ENCODE peak calls at places on chromosome 22, in four cellular contexts. J is foreskin fibroblast, S is neural progenitor cell, M is mucosa of descending colon. F is an unnamed sample.

GRCh38 chr22:37019309-37020191 is at the start of the genes MPST and TST:
- DNase-seq in S (peak), M (peak), J (peak), F (peak)

GRCh38 chr22:49767355-49768062 is 60.2 kb downstream of the BRD1 start:
- DNase-seq in S (peak), M (peak), J (peak), F (peak)

GRCh38 chr22:50469377-50470305 is 5.2 kb downstream of the SBF1 start:
- DNase-seq in J (peak), M (peak), S (no peak), F (peak)

GRCh38 chr22:45166935-45167334 is 3.2 kb downstream of the NUP50 start:
- DNase-seq in S (no peak), J (no peak), M (no peak), F (no peak)

GRCh38 chr22:44181033-44181911 is 547 bp downstream of the PARVG start:
- DNase-seq in J (no peak), S (no peak), M (peak), F (peak)

GRCh38 chr22:46219650-46220049 is 30.4 kb downstream of the CDPF1 start:
- DNase-seq in M (no peak), S (no peak), J (no peak), F (no peak)

GRCh38 chr22:45550416-45550815 is 47.7 kb downstream of the FBLN1 start:
- DNase-seq in S (no peak), M (no peak), J (no peak), F (no peak)

GRCh38 chr22:46297151-46297819 is 615 bp downstream of the GTSE1 start:
- DNase-seq in S (peak), M (no peak), J (peak), F (peak)

GRCh38 chr22:40654522-40655167 is 18.1 kb upstream of the MRTFA start:
- DNase-seq in M (no peak), J (peak), S (no peak), F (peak)

GRCh38 chr22:32535531-32536190 is 61.0 kb downstream of the FBXO7 start:
- DNase-seq in S (no peak), J (no peak), M (no peak), F (no peak)

GRCh38 chr22:43925433-43926348 is 2.1 kb downstream of the PNPLA3 start:
- DNase-seq in J (no peak), S (peak), M (no peak), F (peak)

GRCh38 chr22:39135092-39135896 is 17.2 kb downstream of the CBX7 start:
- DNase-seq in J (peak), S (peak), M (no peak), F (peak)

GRCh38 chr22:20150381-20151275 is at the start of gene CCDC188:
- DNase-seq in S (no peak), J (no peak), M (no peak), F (no peak)

GRCh38 chr22:39901519-39902146 is 749 bp downstream of the GRAP2 start:
- DNase-seq in J (no peak), M (no peak), S (no peak), F (no peak)

GRCh38 chr22:45535400-45535799 is 32.7 kb downstream of the FBLN1 start:
- DNase-seq in S (no peak), J (no peak), M (no peak), F (no peak)

GRCh38 chr22:37967147-37967546 is 13.6 kb downstream of the POLR2F start:
- DNase-seq in J (no peak), M (no peak), S (no peak), F (no peak)

GRCh38 chr22:32917577-32918375 is 116.3 kb downstream of the TIMP3 start:
- DNase-seq in M (no peak), J (no peak), S (peak), F (no peak)

GRCh38 chr22:45341503-45341902 is 31.8 kb downstream of the FAM118A start:
- DNase-seq in J (no peak), M (no peak), S (no peak), F (no peak)

GRCh38 chr22:38940985-38941384 is 16.4 kb upstream of the APOBEC3A start:
- DNase-seq in J (no peak), M (no peak), S (no peak), F (no peak)

GRCh38 chr22:24141586-24141985 is 39.7 kb upstream of the SUSD2 start:
- DNase-seq in S (no peak), J (peak), M (no peak), F (no peak)

GRCh38 chr22:50530280-50530856 is 556 bp upstream of the TYMP start:
- DNase-seq in S (peak), M (peak), J (peak), F (no peak)

GRCh38 chr22:45200230-45200629 is 36.5 kb downstream of the NUP50 start:
- DNase-seq in M (no peak), J (no peak), S (no peak), F (no peak)

GRCh38 chr22:39173050-39173706 is 20.7 kb upstream of the CBX7 start:
- DNase-seq in J (no peak), M (no peak), S (no peak), F (no peak)

GRCh38 chr22:47918276-47918928 is 1156.0 kb downstream of the TBC1D22A start:
- DNase-seq in J (no peak), M (no peak), S (no peak), F (no peak)

GRCh38 chr22:31229402-31230140 is 17.5 kb downstream of the LIMK2 start:
- DNase-seq in J (no peak), M (no peak), S (peak), F (peak)

GRCh38 chr22:19121631-19122142 is 525 bp downstream of the DGCR2 start:
- DNase-seq in S (peak), M (peak), J (no peak), F (peak)

DNA sequence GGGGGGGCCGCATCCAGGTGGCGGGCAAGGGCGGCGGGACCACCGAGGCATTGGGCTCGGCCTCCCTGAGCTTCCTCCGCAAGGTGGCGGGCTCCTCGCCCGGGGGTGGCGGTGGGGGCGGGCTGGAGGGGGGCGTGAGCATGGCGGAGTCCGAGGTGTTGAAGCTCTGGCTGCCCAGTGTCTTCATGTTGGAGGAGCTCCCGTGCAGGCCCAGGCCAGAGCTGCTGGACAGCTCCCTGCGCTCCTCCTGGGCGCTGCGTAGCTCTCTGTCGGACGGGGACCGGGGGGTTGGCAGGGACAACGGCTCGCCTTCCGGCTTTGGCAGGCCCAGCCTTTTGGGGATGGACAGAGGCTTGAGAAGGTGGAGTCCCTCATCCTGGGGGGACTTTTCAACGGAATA is 43.9 kb upstream of the BID start:
- DNase-seq in M (no peak), S (peak), J (no peak), F (no peak)
- H3K4me3 ChIP-seq in M (no peak), S (no peak), J (no peak), F (no peak)

GRCh38 chr22:28594784-28595324 is 84.8 kb downstream of the TTC28 start:
- DNase-seq in J (peak), M (no peak), S (peak), F (peak)
- TF ChIP-seq CTCF in J (peak), M (peak), S (peak), F (peak)

DNA sequence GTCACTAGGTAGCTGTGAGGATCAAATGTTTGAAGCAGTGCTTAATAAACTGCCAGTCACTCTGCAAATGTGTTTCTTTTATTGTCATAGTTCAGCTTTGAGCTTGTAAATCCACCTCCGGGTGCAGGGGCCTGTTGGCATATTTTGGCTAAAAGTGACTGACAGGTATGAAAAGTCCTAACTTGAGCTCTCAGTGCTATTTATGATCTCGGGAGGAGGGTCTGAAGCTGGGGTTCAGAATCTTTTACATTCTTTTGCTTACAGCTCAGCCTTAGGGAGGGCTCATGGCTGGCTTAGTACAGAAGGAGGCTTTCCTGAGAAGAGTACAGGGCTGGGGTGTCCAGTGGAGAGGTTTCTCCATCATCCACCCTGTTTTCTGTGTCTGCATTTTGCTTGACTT is 1.5 kb downstream of the ASPHD2 start:
- DNase-seq in S (no peak), J (no peak), M (no peak), F (no peak)
- H3K4me3 ChIP-seq in S (peak), J (no peak), M (no peak), F (no peak)

GRCh38 chr22:30178180-30179126 is 68.1 kb downstream of the LIF start:
- DNase-seq in J (no peak), S (peak), M (no peak), F (peak)
- TF ChIP-seq CTCF in J (no peak), S (no peak), M (no peak), F (no peak)

GRCh38 chr22:41910599-41911291 is 4.1 kb downstream of the SHISA8 start:
- DNase-seq in M (no peak), S (peak), J (peak), F (no peak)
- H3K4me3 ChIP-seq in M (no peak), S (peak), J (peak), F (peak)

DNA sequence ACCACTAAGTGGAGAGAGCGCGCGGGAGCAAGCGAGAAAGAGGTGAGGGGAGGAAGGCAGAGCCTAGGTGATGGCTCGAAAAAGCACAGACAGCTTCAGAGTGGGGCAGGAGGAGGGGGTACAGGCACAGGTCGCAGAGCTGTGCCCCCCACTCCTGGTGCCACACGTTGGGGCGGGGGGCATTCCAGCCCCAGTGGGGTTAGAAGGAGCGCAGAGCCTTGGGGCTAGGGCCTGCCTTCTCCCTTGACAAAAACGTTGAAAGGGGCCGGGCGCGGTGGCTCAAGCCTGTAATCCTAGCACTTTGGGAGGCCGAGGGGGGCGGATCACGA is 41.6 kb upstream of the ISX start:
- DNase-seq in S (no peak), J (no peak), M (no peak), F (no peak)
- TF ChIP-seq CTCF in S (no peak), J (no peak), M (no peak), F (no peak)